ENCODE peak calls at places on chromosome 13, in seven cellular contexts. One of them, this sample, is unnamed.

GRCh38 chr13:50690020-50690419 is 153.5 kb downstream of the DLEU7 start:
- DNase-seq in NCI-H2029 treated with DMSO at 0.1 percent for 48 hours: no peak
- DNase-seq in stimulated activated CD8-positive, alpha-beta memory T cell treated with anti-CD3 and anti-CD28 coated beads, Interleukin-7, amount 100 ng/mL, for 1 hour: no peak
- DNase-seq in HuH-7: no peak
- DNase-seq in aorta: no peak
- DNase-seq in COLO829: no peak
- DNase-seq in left ventricle myocardium inferior: no peak
- DNase-seq in this sample: no peak

GRCh38 chr13:20344836-20345490 is 112.8 kb upstream of the GJB6 start:
- DNase-seq in NCI-H2029 treated with DMSO at 0.1 percent for 48 hours: no peak
- DNase-seq in stimulated activated CD8-positive, alpha-beta memory T cell treated with anti-CD3 and anti-CD28 coated beads, Interleukin-7, amount 100 ng/mL, for 1 hour: no peak
- DNase-seq in HuH-7: no peak
- DNase-seq in aorta: no peak
- DNase-seq in COLO829: no peak
- DNase-seq in left ventricle myocardium inferior: no peak
- DNase-seq in this sample: no peak

GRCh38 chr13:101397742-101398141 is 18.6 kb downstream of the NALCN start:
- DNase-seq in NCI-H2029 treated with DMSO at 0.1 percent for 48 hours: no peak
- DNase-seq in stimulated activated CD8-positive, alpha-beta memory T cell treated with anti-CD3 and anti-CD28 coated beads, Interleukin-7, amount 100 ng/mL, for 1 hour: no peak
- DNase-seq in HuH-7: no peak
- DNase-seq in aorta: no peak
- DNase-seq in COLO829: no peak
- DNase-seq in left ventricle myocardium inferior: no peak
- DNase-seq in this sample: no peak

GRCh38 chr13:75643182-75643581 is 7.1 kb downstream of the LMO7 start:
- DNase-seq in NCI-H2029 treated with DMSO at 0.1 percent for 48 hours: no peak
- DNase-seq in stimulated activated CD8-positive, alpha-beta memory T cell treated with anti-CD3 and anti-CD28 coated beads, Interleukin-7, amount 100 ng/mL, for 1 hour: no peak
- DNase-seq in HuH-7: no peak
- DNase-seq in aorta: no peak
- DNase-seq in COLO829: no peak
- DNase-seq in left ventricle myocardium inferior: no peak
- DNase-seq in this sample: no peak

GRCh38 chr13:41492432-41493267 is 35.3 kb downstream of the RGCC start:
- DNase-seq in NCI-H2029 treated with DMSO at 0.1 percent for 48 hours: no peak
- DNase-seq in stimulated activated CD8-positive, alpha-beta memory T cell treated with anti-CD3 and anti-CD28 coated beads, Interleukin-7, amount 100 ng/mL, for 1 hour: no peak
- DNase-seq in HuH-7: no peak
- DNase-seq in aorta: no peak
- DNase-seq in COLO829: no peak
- DNase-seq in left ventricle myocardium inferior: no peak
- DNase-seq in this sample: no peak

GRCh38 chr13:43331676-43332075 is 308.3 kb downstream of the DNAJC15 start:
- DNase-seq in NCI-H2029 treated with DMSO at 0.1 percent for 48 hours: no peak
- DNase-seq in stimulated activated CD8-positive, alpha-beta memory T cell treated with anti-CD3 and anti-CD28 coated beads, Interleukin-7, amount 100 ng/mL, for 1 hour: no peak
- DNase-seq in HuH-7: no peak
- DNase-seq in aorta: no peak
- DNase-seq in COLO829: peak
- DNase-seq in left ventricle myocardium inferior: no peak
- DNase-seq in this sample: no peak

GRCh38 chr13:26719356-26719945 is 41.1 kb downstream of the GPR12 start:
- DNase-seq in NCI-H2029 treated with DMSO at 0.1 percent for 48 hours: peak
- DNase-seq in stimulated activated CD8-positive, alpha-beta memory T cell treated with anti-CD3 and anti-CD28 coated beads, Interleukin-7, amount 100 ng/mL, for 1 hour: no peak
- DNase-seq in HuH-7: peak
- DNase-seq in aorta: no peak
- DNase-seq in COLO829: no peak
- DNase-seq in left ventricle myocardium inferior: no peak
- DNase-seq in this sample: no peak

GRCh38 chr13:98405107-98405571 is 171.8 kb downstream of the STK24 start:
- DNase-seq in NCI-H2029 treated with DMSO at 0.1 percent for 48 hours: no peak
- DNase-seq in stimulated activated CD8-positive, alpha-beta memory T cell treated with anti-CD3 and anti-CD28 coated beads, Interleukin-7, amount 100 ng/mL, for 1 hour: no peak
- DNase-seq in HuH-7: no peak
- DNase-seq in aorta: no peak
- DNase-seq in COLO829: no peak
- DNase-seq in left ventricle myocardium inferior: no peak
- DNase-seq in this sample: no peak

GRCh38 chr13:110944121-110944967 is 29.5 kb upstream of the ANKRD10 start:
- DNase-seq in NCI-H2029 treated with DMSO at 0.1 percent for 48 hours: no peak
- DNase-seq in stimulated activated CD8-positive, alpha-beta memory T cell treated with anti-CD3 and anti-CD28 coated beads, Interleukin-7, amount 100 ng/mL, for 1 hour: no peak
- DNase-seq in HuH-7: peak
- DNase-seq in aorta: no peak
- DNase-seq in COLO829: peak
- DNase-seq in left ventricle myocardium inferior: no peak
- DNase-seq in this sample: peak

GRCh38 chr13:98535501-98536357 is 41.2 kb downstream of the STK24 start:
- DNase-seq in NCI-H2029 treated with DMSO at 0.1 percent for 48 hours: no peak
- DNase-seq in stimulated activated CD8-positive, alpha-beta memory T cell treated with anti-CD3 and anti-CD28 coated beads, Interleukin-7, amount 100 ng/mL, for 1 hour: no peak
- DNase-seq in HuH-7: no peak
- DNase-seq in aorta: no peak
- DNase-seq in COLO829: no peak
- DNase-seq in left ventricle myocardium inferior: no peak
- DNase-seq in this sample: peak

GRCh38 chr13:27374126-27374613 is 50.2 kb upstream of the GTF3A start:
- DNase-seq in NCI-H2029 treated with DMSO at 0.1 percent for 48 hours: no peak
- DNase-seq in stimulated activated CD8-positive, alpha-beta memory T cell treated with anti-CD3 and anti-CD28 coated beads, Interleukin-7, amount 100 ng/mL, for 1 hour: no peak
- DNase-seq in HuH-7: no peak
- DNase-seq in aorta: no peak
- DNase-seq in COLO829: no peak
- DNase-seq in left ventricle myocardium inferior: no peak
- DNase-seq in this sample: no peak

GRCh38 chr13:32302461-32302860 is 12.7 kb downstream of the ZAR1L start:
- DNase-seq in NCI-H2029 treated with DMSO at 0.1 percent for 48 hours: no peak
- DNase-seq in stimulated activated CD8-positive, alpha-beta memory T cell treated with anti-CD3 and anti-CD28 coated beads, Interleukin-7, amount 100 ng/mL, for 1 hour: no peak
- DNase-seq in HuH-7: no peak
- DNase-seq in aorta: no peak
- DNase-seq in COLO829: no peak
- DNase-seq in left ventricle myocardium inferior: no peak
- DNase-seq in this sample: no peak

GRCh38 chr13:30438286-30438685 is 16.0 kb downstream of the UBE2L5 start:
- DNase-seq in NCI-H2029 treated with DMSO at 0.1 percent for 48 hours: no peak
- DNase-seq in stimulated activated CD8-positive, alpha-beta memory T cell treated with anti-CD3 and anti-CD28 coated beads, Interleukin-7, amount 100 ng/mL, for 1 hour: no peak
- DNase-seq in HuH-7: no peak
- DNase-seq in aorta: no peak
- DNase-seq in COLO829: no peak
- DNase-seq in left ventricle myocardium inferior: no peak
- DNase-seq in this sample: no peak

GRCh38 chr13:90068658-90069057 is 1278.8 kb upstream of the MIR17HG start:
- DNase-seq in NCI-H2029 treated with DMSO at 0.1 percent for 48 hours: no peak
- DNase-seq in stimulated activated CD8-positive, alpha-beta memory T cell treated with anti-CD3 and anti-CD28 coated beads, Interleukin-7, amount 100 ng/mL, for 1 hour: no peak
- DNase-seq in HuH-7: no peak
- DNase-seq in aorta: no peak
- DNase-seq in COLO829: no peak
- DNase-seq in left ventricle myocardium inferior: no peak
- DNase-seq in this sample: no peak

GRCh38 chr13:61136101-61136500 is 279.5 kb downstream of the PCDH20 start:
- DNase-seq in NCI-H2029 treated with DMSO at 0.1 percent for 48 hours: no peak
- DNase-seq in stimulated activated CD8-positive, alpha-beta memory T cell treated with anti-CD3 and anti-CD28 coated beads, Interleukin-7, amount 100 ng/mL, for 1 hour: no peak
- DNase-seq in HuH-7: peak
- DNase-seq in aorta: no peak
- DNase-seq in COLO829: no peak
- DNase-seq in left ventricle myocardium inferior: no peak
- DNase-seq in this sample: no peak

GRCh38 chr13:102642475-102642874 is 45.7 kb downstream of the TPP2 start:
- DNase-seq in NCI-H2029 treated with DMSO at 0.1 percent for 48 hours: peak
- DNase-seq in stimulated activated CD8-positive, alpha-beta memory T cell treated with anti-CD3 and anti-CD28 coated beads, Interleukin-7, amount 100 ng/mL, for 1 hour: no peak
- DNase-seq in HuH-7: no peak
- DNase-seq in aorta: no peak
- DNase-seq in COLO829: no peak
- DNase-seq in left ventricle myocardium inferior: peak
- DNase-seq in this sample: no peak

GRCh38 chr13:52085416-52085815 is 43.5 kb downstream of the NEK5 start:
- DNase-seq in NCI-H2029 treated with DMSO at 0.1 percent for 48 hours: no peak
- DNase-seq in stimulated activated CD8-positive, alpha-beta memory T cell treated with anti-CD3 and anti-CD28 coated beads, Interleukin-7, amount 100 ng/mL, for 1 hour: no peak
- DNase-seq in HuH-7: no peak
- DNase-seq in aorta: no peak
- DNase-seq in COLO829: no peak
- DNase-seq in left ventricle myocardium inferior: no peak
- DNase-seq in this sample: no peak

GRCh38 chr13:48559638-48560320 is 26.9 kb upstream of the RCBTB2 start:
- DNase-seq in NCI-H2029 treated with DMSO at 0.1 percent for 48 hours: no peak
- DNase-seq in stimulated activated CD8-positive, alpha-beta memory T cell treated with anti-CD3 and anti-CD28 coated beads, Interleukin-7, amount 100 ng/mL, for 1 hour: no peak
- DNase-seq in HuH-7: no peak
- DNase-seq in aorta: no peak
- DNase-seq in COLO829: no peak
- DNase-seq in left ventricle myocardium inferior: no peak
- DNase-seq in this sample: no peak

GRCh38 chr13:22372261-22372660 is 701.4 kb downstream of the FGF9 start:
- DNase-seq in NCI-H2029 treated with DMSO at 0.1 percent for 48 hours: no peak
- DNase-seq in stimulated activated CD8-positive, alpha-beta memory T cell treated with anti-CD3 and anti-CD28 coated beads, Interleukin-7, amount 100 ng/mL, for 1 hour: no peak
- DNase-seq in HuH-7: no peak
- DNase-seq in aorta: no peak
- DNase-seq in COLO829: no peak
- DNase-seq in left ventricle myocardium inferior: no peak
- DNase-seq in this sample: no peak

This sample was measured in HepG2.